ENCODE peak calls at places on chromosomes 2 and 18, in six cellular contexts. One of them, this sample, is unnamed. For H4K20me1, the result is how much of the 10 kb centered on the place peaks cover.

GRCh38 chr2:110784047-110784631 is 51.8 kb downstream of the ACOXL start:
- DNase-seq in K562: no peak
- DNase-seq in SK-N-SH: no peak
- DNase-seq in H1: no peak
- DNase-seq in HepG2: no peak
- DNase-seq in GM12878: no peak
- DNase-seq in this sample: no peak

GRCh38 chr2:241271641-241272297 is 43.7 kb downstream of the HDLBP start:
- DNase-seq in K562: peak
- DNase-seq in GM12878: no peak
- DNase-seq in SK-N-SH: peak
- DNase-seq in HepG2: peak
- DNase-seq in H1: no peak
- DNase-seq in this sample: peak

GRCh38 chr2:25955036-25955435 is 27.3 kb downstream of the KIF3C start:
- DNase-seq in SK-N-SH: no peak
- DNase-seq in H1: no peak
- DNase-seq in GM12878: no peak
- DNase-seq in K562: no peak
- DNase-seq in HepG2: no peak
- DNase-seq in this sample: no peak

GRCh38 chr2:175575346-175576258 is 394.1 kb upstream of the ATP5MC3 start:
- DNase-seq in GM12878: peak
- DNase-seq in HepG2: no peak
- DNase-seq in H1: no peak
- DNase-seq in SK-N-SH: no peak
- DNase-seq in K562: no peak
- DNase-seq in this sample: no peak

GRCh38 chr2:111173338-111173737 is 52.6 kb downstream of the BCL2L11 start:
- DNase-seq in HepG2: no peak
- DNase-seq in GM12878: no peak
- DNase-seq in SK-N-SH: no peak
- DNase-seq in K562: no peak
- DNase-seq in H1: no peak
- DNase-seq in this sample: no peak

GRCh38 chr2:150472122-150472899 is 15.2 kb downstream of the RND3 start:
- DNase-seq in H1: no peak
- DNase-seq in SK-N-SH: no peak
- DNase-seq in GM12878: no peak
- DNase-seq in K562: no peak
- DNase-seq in HepG2: no peak
- DNase-seq in this sample: no peak

GRCh38 chr2:209367091-209367747 is 56.6 kb upstream of the MAP2 start:
- DNase-seq in GM12878: no peak
- DNase-seq in K562: no peak
- DNase-seq in HepG2: no peak
- DNase-seq in H1: no peak
- DNase-seq in SK-N-SH: no peak
- DNase-seq in this sample: no peak

GRCh38 chr2:45323344-45323743 is 287.7 kb downstream of the SRBD1 start:
- DNase-seq in K562: no peak
- DNase-seq in HepG2: no peak
- DNase-seq in GM12878: no peak
- DNase-seq in SK-N-SH: no peak
- DNase-seq in H1: no peak
- DNase-seq in this sample: no peak

GRCh38 chr2:14826518-14826917 is 194.0 kb downstream of the LRATD1 start:
- DNase-seq in H1: no peak
- DNase-seq in HepG2: no peak
- DNase-seq in K562: no peak
- DNase-seq in GM12878: no peak
- DNase-seq in SK-N-SH: no peak
- DNase-seq in this sample: no peak

GRCh38 chr2:146540271-146540932 is 1304.4 kb upstream of the ACVR2A start:
- DNase-seq in SK-N-SH: no peak
- DNase-seq in H1: peak
- DNase-seq in GM12878: no peak
- DNase-seq in HepG2: no peak
- DNase-seq in K562: no peak
- DNase-seq in this sample: no peak

GRCh38 chr18:74898965-74899364 is 301.3 kb downstream of the ZNF407 start:
- DNase-seq in SK-N-SH: no peak
- DNase-seq in K562: no peak
- DNase-seq in HepG2: peak
- DNase-seq in GM12878: no peak
- DNase-seq in H1: no peak
- DNase-seq in this sample: no peak

GRCh38 chr18:50720281-50720680 is 99.5 kb downstream of the MRO start:
- DNase-seq in SK-N-SH: no peak
- DNase-seq in HepG2: no peak
- DNase-seq in K562: no peak
- DNase-seq in GM12878: no peak
- DNase-seq in H1: no peak
- DNase-seq in this sample: no peak
- TF ChIP-seq JUND in SK-N-SH: no peak
- TF ChIP-seq JUND in HepG2: no peak
- TF ChIP-seq JUND in K562: no peak
- TF ChIP-seq JUND in GM12878: no peak
- TF ChIP-seq JUND in H1: no peak
- TF ChIP-seq JUND in this sample: no peak

GRCh38 chr2:172099472-172100079 is 3.1 kb downstream of the DLX2 start:
- DNase-seq in K562: no peak
- DNase-seq in H1: no peak
- DNase-seq in GM12878: no peak
- DNase-seq in SK-N-SH: no peak
- DNase-seq in HepG2: no peak
- DNase-seq in this sample: no peak

GRCh38 chr2:172101707-172102158 is 967 bp downstream of the DLX2 start:
- DNase-seq in H1: no peak
- DNase-seq in K562: no peak
- DNase-seq in HepG2: no peak
- DNase-seq in SK-N-SH: peak
- DNase-seq in GM12878: no peak
- DNase-seq in this sample: no peak

GRCh38 chr2:172098650-172099471 is 3.8 kb downstream of the DLX2 start:
- DNase-seq in K562: peak
- DNase-seq in SK-N-SH: peak
- DNase-seq in HepG2: peak
- DNase-seq in GM12878: no peak
- DNase-seq in H1: no peak
- DNase-seq in this sample: no peak

GRCh38 chr2:172101008-172101706 is 1.5 kb downstream of the DLX2 start:
- DNase-seq in SK-N-SH: peak
- DNase-seq in K562: no peak
- DNase-seq in H1: no peak
- DNase-seq in GM12878: no peak
- DNase-seq in HepG2: no peak
- DNase-seq in this sample: no peak

GRCh38 chr2:172100080-172101007 is 2.4 kb downstream of the DLX2 start:
- DNase-seq in GM12878: no peak
- DNase-seq in K562: no peak
- DNase-seq in HepG2: no peak
- DNase-seq in H1: no peak
- DNase-seq in SK-N-SH: peak
- DNase-seq in this sample: no peak
- H4K20me1 ChIP-seq in GM12878: under half
- H4K20me1 ChIP-seq in K562: under half
- H4K20me1 ChIP-seq in HepG2: under half
- H4K20me1 ChIP-seq in H1: under half
- H4K20me1 ChIP-seq in SK-N-SH: under half
- H4K20me1 ChIP-seq in this sample: under half

GRCh38 chr2:231364961-231365810 is 30.3 kb upstream of the B3GNT7 start:
- DNase-seq in K562: peak
- DNase-seq in SK-N-SH: peak
- DNase-seq in GM12878: no peak
- DNase-seq in HepG2: peak
- DNase-seq in H1: no peak
- DNase-seq in this sample: no peak
- TF ChIP-seq YY1 in K562: no peak
- TF ChIP-seq YY1 in SK-N-SH: no peak
- TF ChIP-seq YY1 in GM12878: no peak
- TF ChIP-seq YY1 in HepG2: no peak
- TF ChIP-seq YY1 in H1: no peak
- TF ChIP-seq YY1 in this sample: no peak

DNA sequence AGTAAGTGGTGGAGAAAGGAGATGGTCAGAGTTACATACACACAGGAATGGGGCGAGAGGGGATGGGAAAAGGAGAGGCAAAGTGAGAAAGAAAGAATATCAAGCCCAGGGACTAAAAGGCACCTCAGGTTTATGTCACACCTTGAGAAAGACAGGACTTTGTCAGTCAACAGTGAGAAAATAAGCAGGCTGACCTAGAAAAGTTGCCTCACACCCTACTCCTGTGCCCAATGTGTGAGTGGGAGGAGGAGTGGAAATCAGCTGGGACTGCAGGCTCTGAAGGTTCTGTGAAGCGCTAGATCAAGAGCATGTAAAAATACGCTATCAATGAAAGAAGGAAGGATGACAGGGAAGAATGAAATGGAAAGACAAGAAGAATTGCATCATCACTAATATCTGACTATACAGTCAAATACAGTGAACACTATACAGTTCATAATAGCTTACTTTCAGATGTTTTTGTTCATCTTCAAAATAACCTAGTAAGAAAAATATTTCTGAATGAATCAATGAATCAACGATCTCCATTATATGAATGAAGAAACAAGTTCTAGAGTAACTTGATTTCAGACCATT is 10.7 kb downstream of the VPS54 start:
- DNase-seq in HepG2: no peak
- DNase-seq in GM12878: no peak
- DNase-seq in SK-N-SH: no peak
- DNase-seq in K562: no peak
- DNase-seq in H1: no peak
- DNase-seq in this sample: no peak
- TF ChIP-seq JUND in HepG2: no peak
- TF ChIP-seq JUND in GM12878: no peak
- TF ChIP-seq JUND in SK-N-SH: no peak
- TF ChIP-seq JUND in K562: no peak
- TF ChIP-seq JUND in H1: no peak
- TF ChIP-seq JUND in this sample: no peak

DNA sequence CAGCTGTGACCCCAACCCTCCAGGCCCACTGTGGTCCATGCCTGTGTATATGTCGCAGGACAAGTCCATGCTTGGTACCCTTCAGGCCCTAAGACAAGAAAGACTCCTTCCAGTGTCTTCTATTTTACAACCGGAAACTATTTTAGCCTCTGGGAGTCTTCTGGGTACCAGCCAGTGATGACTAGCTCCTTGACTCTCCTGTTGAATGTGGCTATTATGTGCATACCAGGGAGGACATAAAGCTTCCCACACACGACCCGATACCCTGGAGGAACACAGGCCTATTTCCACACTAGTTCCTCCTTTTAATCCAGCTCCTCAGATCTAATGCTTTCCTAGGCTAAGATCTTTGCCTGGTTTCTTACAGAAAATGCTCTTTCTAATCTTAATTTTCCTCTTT is 178.1 kb downstream of the NCKAP5 start:
- DNase-seq in H1: no peak
- DNase-seq in SK-N-SH: no peak
- DNase-seq in HepG2: no peak
- DNase-seq in K562: no peak
- DNase-seq in GM12878: no peak
- DNase-seq in this sample: no peak
- H4K20me1 ChIP-seq in H1: under half
- H4K20me1 ChIP-seq in SK-N-SH: under half
- H4K20me1 ChIP-seq in HepG2: under half
- H4K20me1 ChIP-seq in K562: under half
- H4K20me1 ChIP-seq in GM12878: under half
- H4K20me1 ChIP-seq in this sample: under half

GRCh38 chr2:239951117-239951734 is 73.9 kb downstream of the NDUFA10 start:
- DNase-seq in H1: no peak
- DNase-seq in GM12878: no peak
- DNase-seq in SK-N-SH: no peak
- DNase-seq in K562: no peak
- DNase-seq in HepG2: no peak
- DNase-seq in this sample: no peak

GRCh38 chr2:239951825-239952224 is 73.3 kb downstream of the NDUFA10 start:
- DNase-seq in GM12878: no peak
- DNase-seq in H1: no peak
- DNase-seq in K562: no peak
- DNase-seq in HepG2: no peak
- DNase-seq in SK-N-SH: no peak
- DNase-seq in this sample: no peak

GRCh38 chr2:239949079-239949478 is 76.1 kb downstream of the NDUFA10 start:
- DNase-seq in K562: no peak
- DNase-seq in SK-N-SH: no peak
- DNase-seq in H1: no peak
- DNase-seq in GM12878: no peak
- DNase-seq in HepG2: no peak
- DNase-seq in this sample: no peak

GRCh38 chr2:239949537-239949936 is 75.6 kb downstream of the NDUFA10 start:
- DNase-seq in HepG2: no peak
- DNase-seq in GM12878: no peak
- DNase-seq in SK-N-SH: no peak
- DNase-seq in K562: no peak
- DNase-seq in H1: no peak
- DNase-seq in this sample: no peak

DNA sequence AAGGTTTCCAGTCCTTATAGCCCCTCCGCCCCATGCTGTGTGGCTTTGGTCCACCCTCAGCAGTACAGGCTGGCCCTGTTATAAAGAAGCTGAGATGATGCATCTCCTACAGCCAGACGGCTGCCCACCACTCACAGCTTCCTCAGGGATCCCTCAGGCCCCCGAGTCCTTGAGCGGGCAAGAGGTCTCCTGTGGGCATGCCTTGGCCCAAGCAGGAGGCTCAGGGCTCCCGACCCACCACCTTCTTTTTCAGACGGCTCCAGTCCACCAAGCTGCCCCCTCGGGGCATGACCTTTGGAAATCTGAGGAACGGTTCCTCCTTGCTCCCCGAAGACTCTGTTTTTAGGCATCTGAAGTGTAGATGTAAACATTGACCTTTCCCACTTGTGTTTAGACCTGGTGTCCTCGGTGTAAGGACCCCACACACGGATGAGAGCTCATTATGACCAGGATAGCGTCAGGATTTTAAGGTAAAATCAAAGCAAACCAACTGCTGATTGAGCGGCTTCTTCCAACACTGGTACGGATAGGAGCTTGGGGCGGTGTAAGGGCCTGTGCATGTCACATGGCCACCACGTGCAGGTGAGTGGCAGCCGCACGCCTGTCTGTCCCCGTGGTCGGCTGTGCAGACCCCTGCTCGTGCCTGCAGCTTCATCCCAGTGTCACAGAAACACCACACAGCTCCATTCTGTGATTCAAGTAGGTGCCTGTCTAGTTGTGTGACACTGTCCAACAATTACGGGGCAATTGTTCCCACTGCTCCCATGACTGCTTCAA is 74.8 kb downstream of the NDUFA10 start:
- DNase-seq in GM12878: no peak
- DNase-seq in H1: no peak
- DNase-seq in HepG2: no peak
- DNase-seq in K562: no peak
- DNase-seq in SK-N-SH: no peak
- DNase-seq in this sample: no peak
- TF ChIP-seq YY1 in GM12878: no peak
- TF ChIP-seq YY1 in H1: no peak
- TF ChIP-seq YY1 in HepG2: no peak
- TF ChIP-seq YY1 in K562: no peak
- TF ChIP-seq YY1 in SK-N-SH: no peak
- TF ChIP-seq YY1 in this sample: no peak

GRCh38 chr2:127597046-127597983 is 48.6 kb upstream of the GPR17 start:
- DNase-seq in H1: no peak
- DNase-seq in SK-N-SH: no peak
- DNase-seq in HepG2: no peak
- DNase-seq in GM12878: no peak
- DNase-seq in K562: no peak
- DNase-seq in this sample: no peak
- TF ChIP-seq JUND in H1: no peak
- TF ChIP-seq JUND in SK-N-SH: no peak
- TF ChIP-seq JUND in HepG2: no peak
- TF ChIP-seq JUND in GM12878: no peak
- TF ChIP-seq JUND in K562: no peak
- TF ChIP-seq JUND in this sample: no peak